ENCODE peak calls at places on chromosomes 4 and X, in ten cellular contexts. B, G, K, Z, A, T, O, F, J and Q are unnamed samples.

GRCh38 chr4:27048350-27049100 is 187.9 kb downstream of the STIM2 start:
- DNase-seq in B (no peak), O (peak), T (peak), Z (no peak), J (no peak), A (peak), G (no peak), F (no peak), K (peak), Q (no peak)

GRCh38 chrX:96183843-96184242 is 500.8 kb upstream of the DIAPH2 start:
- DNase-seq in J (no peak), G (no peak), Z (no peak), B (no peak), O (no peak), T (peak), K (no peak), A (peak), F (no peak), Q (no peak)

GRCh38 chrX:107715331-107716044 is 60.1 kb downstream of the TSC22D3 start:
- DNase-seq in K (no peak), O (no peak), B (no peak), Z (no peak), F (no peak), T (no peak), G (no peak), J (no peak), A (no peak), Q (no peak)

GRCh38 chr4:111268769-111269414 is 646.0 kb upstream of the PITX2 start:
- DNase-seq in K (no peak), A (peak), J (no peak), O (no peak), B (no peak), Z (no peak), F (no peak), G (no peak), T (peak), Q (no peak)

GRCh38 chr4:187084696-187085095 is 361.0 kb upstream of the FAT1 start:
- DNase-seq in T (no peak), J (no peak), Z (no peak), B (no peak), O (no peak), K (no peak), G (no peak), F (no peak), A (no peak), Q (no peak)

GRCh38 chrX:153560000-153560399 is 38.9 kb downstream of the CCNQ start:
- DNase-seq in F (no peak), J (no peak), T (no peak), K (no peak), Z (no peak), O (no peak), A (peak), G (no peak), B (no peak), Q (no peak)

GRCh38 chr4:76856183-76856969 is 41.6 kb downstream of the SOWAHB start:
- DNase-seq in G (no peak), A (peak), K (peak), J (no peak), Z (no peak), O (no peak), B (no peak), F (no peak), T (peak), Q (peak)

GRCh38 chrX:7889138-7889537 is 38.1 kb downstream of the PNPLA4 start:
- DNase-seq in G (no peak), K (no peak), O (no peak), F (no peak), A (no peak), T (no peak), Z (no peak), J (no peak), B (no peak), Q (no peak)

GRCh38 chrX:11421816-11422528 is 128.8 kb downstream of the AMELX start:
- DNase-seq in G (no peak), Z (no peak), K (no peak), O (no peak), J (no peak), A (no peak), F (no peak), T (no peak), B (no peak), Q (no peak)

GRCh38 chr4:156560701-156561100 is 410.9 kb downstream of the PDGFC start:
- DNase-seq in F (no peak), J (no peak), B (no peak), T (no peak), Z (no peak), A (no peak), G (no peak), K (no peak), O (no peak), Q (no peak)

GRCh38 chrX:107485019-107485418 is 35.6 kb downstream of the FRMPD3 start:
- DNase-seq in T (no peak), A (no peak), G (no peak), J (no peak), Z (no peak), F (no peak), O (no peak), B (no peak), K (no peak), Q (no peak)

GRCh38 chr4:135267148-135267878 is 1065.7 kb upstream of the PABPC4L start:
- DNase-seq in O (no peak), Z (no peak), B (no peak), G (no peak), K (no peak), J (no peak), T (no peak), A (no peak), F (no peak), Q (no peak)

GRCh38 chr4:2287594-2287915 is 25.6 kb upstream of the MXD4 start:
- DNase-seq in J (no peak), K (no peak), T (no peak), O (no peak), A (no peak), G (no peak), B (no peak), F (no peak), Z (peak), Q (no peak)

GRCh38 chr4:3363411-3364141 is 70.8 kb downstream of the RGS12 start:
- DNase-seq in Z (no peak), F (peak), J (no peak), B (peak), G (peak), T (no peak), K (no peak), O (no peak), A (no peak), Q (no peak)

GRCh38 chr4:88696620-88697019 is 1.0 kb downstream of the NAP1L5 start:
- DNase-seq in A (peak), O (no peak), F (no peak), K (no peak), Z (no peak), J (no peak), B (no peak), T (no peak), G (no peak), Q (no peak)
- H3K4me3 ChIP-seq in A (peak), O (peak), F (no peak), K (no peak), Z (no peak), J (no peak), B (peak), T (no peak), G (peak), Q (peak)

GRCh38 chrX:71253253-71254091 is 468 bp downstream of the ZMYM3 start:
- DNase-seq in Z (no peak), A (peak), G (no peak), J (no peak), F (no peak), T (peak), O (no peak), K (peak), B (no peak), Q (no peak)
- TF ChIP-seq CTCF in Z (peak), A (peak), G (peak), J (peak), F (no peak), T (peak), O (peak), K (peak), B (peak), Q (peak)

GRCh38 chrX:21926527-21927278 is 13.8 kb upstream of the SMS start:
- DNase-seq in B (no peak), A (peak), J (peak), G (no peak), O (peak), Z (no peak), F (no peak), K (no peak), T (peak), Q (peak)
- H3K4me3 ChIP-seq in B (no peak), A (no peak), J (no peak), G (peak), O (peak), Z (no peak), F (no peak), K (no peak), T (no peak), Q (no peak)

GRCh38 chrX:133868687-133869086 is 116.7 kb downstream of the GPC3 start:
- DNase-seq in A (no peak), K (no peak), B (no peak), J (no peak), T (no peak), O (no peak), Z (no peak), G (no peak), F (no peak), Q (no peak)
- TF ChIP-seq CTCF in A (no peak), K (no peak), B (no peak), J (no peak), T (no peak), O (no peak), Z (no peak), G (no peak), F (no peak), Q (no peak)

GRCh38 chr4:55794053-55794452 is 25.5 kb upstream of the EXOC1L start:
- DNase-seq in K (no peak), Z (no peak), F (no peak), B (no peak), T (no peak), O (no peak), G (no peak), A (no peak), J (no peak), Q (no peak)
- H3K4me3 ChIP-seq in K (no peak), Z (no peak), F (no peak), B (no peak), T (no peak), O (no peak), G (no peak), A (no peak), J (no peak), Q (no peak)

GRCh38 chr4:54945838-54946237 is 179.6 kb downstream of the KDR start:
- DNase-seq in Z (no peak), J (no peak), T (peak), A (no peak), B (no peak), G (no peak), K (peak), F (no peak), O (no peak), Q (no peak)
- TF ChIP-seq CTCF in Z (no peak), J (no peak), T (no peak), A (no peak), B (peak), G (no peak), K (peak), F (no peak), O (no peak), Q (no peak)

GRCh38 chr4:39698424-39699009 is 581 bp downstream of the UBE2K start:
- DNase-seq in K (peak), T (peak), Z (peak), A (peak), B (no peak), O (no peak), J (no peak), F (peak), G (peak), Q (no peak)
- H3K4me3 ChIP-seq in K (peak), T (peak), Z (peak), A (peak), B (peak), O (peak), J (peak), F (peak), G (peak), Q (peak)